ENCODE peak calls at places on chromosomes 6 and 20, in nine cellular contexts. V is spleen, W is GM12878, H is sigmoid colon, Q is upper lobe of left lung, C is K562, R is prostate gland, K is transverse colon, I is HCT116. D is an unnamed sample.

GRCh38 chr6:15897063-15897934 is 231.6 kb upstream of the MYLIP start:
- DNase-seq in I (no peak), V (no peak), K (no peak), W (no peak), H (no peak), C (no peak), R (no peak), Q (no peak), D (no peak)

GRCh38 chr6:142844065-142844755 is 100.8 kb downstream of the HIVEP2 start:
- DNase-seq in C (no peak), Q (no peak), V (no peak), I (no peak), K (no peak), W (no peak), H (no peak), R (no peak), D (no peak)

GRCh38 chr20:9582137-9582536 is 67.7 kb downstream of the LAMP5 start:
- DNase-seq in I (no peak), Q (no peak), R (no peak), K (no peak), W (no peak), H (no peak), V (no peak), C (no peak), D (no peak)

GRCh38 chr6:96301781-96302180 is 219.8 kb upstream of the UFL1 start:
- DNase-seq in R (no peak), Q (no peak), C (no peak), H (no peak), I (peak), W (no peak), K (no peak), V (no peak), D (no peak)

GRCh38 chr6:162123797-162124196 is 603.8 kb downstream of the PRKN start:
- DNase-seq in H (no peak), V (no peak), K (no peak), R (no peak), Q (no peak), W (no peak), I (no peak), C (no peak), D (no peak)

GRCh38 chr6:17601389-17601703 is 1.2 kb downstream of the FAM8A1 start:
- DNase-seq in I (no peak), W (no peak), V (no peak), H (no peak), K (no peak), C (no peak), Q (no peak), R (no peak), D (no peak)

GRCh38 chr6:54361188-54361587 is 52.9 kb downstream of the TINAG start:
- DNase-seq in R (no peak), I (no peak), C (no peak), Q (no peak), V (no peak), W (no peak), H (no peak), K (no peak), D (no peak)

GRCh38 chr6:28209753-28210535 is 15.1 kb upstream of the ZSCAN9 start:
- DNase-seq in H (no peak), R (no peak), W (no peak), Q (no peak), I (no peak), C (no peak), K (no peak), V (no peak), D (no peak)

GRCh38 chr6:111873178-111874029 is at the start of gene FYN:
- DNase-seq in I (peak), V (peak), K (peak), Q (peak), W (peak), H (peak), R (peak), C (peak), D (peak)
- TF ChIP-seq POLR2A in I (no peak), V (peak), K (peak), Q (peak), W (peak), H (peak), R (peak), C (no peak), D (no peak)

DNA sequence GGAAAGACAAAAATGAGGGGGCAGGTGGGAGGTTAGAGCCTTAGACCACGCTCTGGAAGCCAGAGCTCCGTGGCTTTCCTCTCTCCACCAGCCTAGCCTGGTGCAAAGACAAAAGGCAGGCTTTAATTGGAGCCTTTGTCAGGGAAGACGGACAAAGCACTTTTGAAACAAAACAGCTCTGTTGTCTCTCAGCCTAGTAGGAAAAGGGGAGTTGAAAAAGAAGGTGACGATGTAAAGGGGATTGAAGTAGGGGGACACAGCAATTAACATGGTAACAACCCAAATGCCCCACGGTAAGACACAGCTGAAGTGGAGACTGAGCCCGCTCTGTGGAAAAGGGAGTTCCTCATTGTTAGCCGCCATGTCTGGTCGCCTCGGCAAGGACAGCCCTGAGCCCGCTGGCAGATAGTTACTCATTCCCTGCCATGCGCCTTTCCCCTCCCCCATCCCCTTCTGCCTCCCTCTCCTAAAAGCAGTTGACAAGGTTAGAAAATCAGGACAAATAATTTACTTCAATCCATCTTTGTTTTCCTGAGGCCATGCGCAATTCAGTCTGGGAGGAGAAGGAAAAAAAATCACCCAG is 93.0 kb downstream of the TCP11 start:
- DNase-seq in C (no peak), R (no peak), V (no peak), K (no peak), Q (no peak), W (no peak), I (no peak), H (peak), D (no peak)
- TF ChIP-seq POLR2AphosphoS5 in C (no peak), R (no peak), V (no peak), K (no peak), Q (no peak), W (no peak), I (no peak), H (no peak), D (no peak)

GRCh38 chr20:45933231-45934045 is 1.0 kb upstream of the PCIF1 start:
- DNase-seq in H (peak), V (peak), K (peak), Q (peak), W (peak), I (peak), C (peak), R (peak), D (peak)
- TF ChIP-seq POLR2A in H (no peak), V (no peak), K (no peak), Q (peak), W (no peak), I (no peak), C (no peak), R (no peak), D (peak)

GRCh38 chr20:45404438-45404837 is 3.7 kb upstream of the DBNDD2 start:
- DNase-seq in R (no peak), I (no peak), K (no peak), V (no peak), W (no peak), H (no peak), C (no peak), Q (no peak), D (no peak)

GRCh38 chr20:45407067-45407745 is 883 bp upstream of the DBNDD2 start:
- DNase-seq in V (no peak), R (no peak), C (peak), H (peak), I (no peak), Q (peak), W (no peak), K (peak), D (no peak)

GRCh38 chr20:45407783-45408645 is at the start of gene DBNDD2:
- DNase-seq in V (no peak), I (no peak), Q (peak), R (no peak), W (no peak), K (no peak), C (no peak), H (no peak), D (no peak)

GRCh38 chr20:45405566-45406259 is 2.4 kb upstream of the DBNDD2 start:
- DNase-seq in R (no peak), W (no peak), V (no peak), H (peak), I (no peak), K (peak), C (peak), Q (peak), D (no peak)

GRCh38 chr20:45406260-45407066 is 1.6 kb upstream of the DBNDD2 start:
- DNase-seq in H (peak), K (peak), I (no peak), V (peak), R (peak), C (peak), Q (peak), W (no peak), D (no peak)
- TF ChIP-seq POLR2AphosphoS5 in H (peak), K (peak), I (peak), V (peak), R (no peak), C (no peak), Q (peak), W (no peak), D (no peak)

DNA sequence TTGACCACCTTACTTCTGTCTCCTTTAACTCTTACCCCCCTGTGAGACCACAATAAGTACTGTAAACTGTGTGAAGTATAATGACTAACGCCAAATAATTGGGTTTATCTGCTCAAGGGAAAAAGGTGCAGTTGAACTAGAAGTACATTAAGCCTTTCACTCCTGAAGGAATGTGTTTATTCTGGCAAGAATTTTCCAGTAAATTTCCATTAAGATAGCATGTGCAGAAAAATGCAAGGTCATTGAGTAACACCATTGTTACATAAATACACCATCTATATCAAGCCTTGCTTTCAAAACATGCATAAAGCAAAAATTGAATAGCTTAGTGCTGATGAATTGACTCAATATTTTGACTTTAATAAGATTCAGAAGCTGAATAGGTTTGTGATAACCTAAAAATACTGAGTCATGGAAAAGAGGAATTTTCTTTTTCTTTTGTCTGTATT is 65.4 kb downstream of the ARHGAP18 start:
- DNase-seq in C (no peak), H (no peak), W (no peak), Q (no peak), V (no peak), I (peak), R (no peak), K (no peak), D (no peak)
- TF ChIP-seq POLR2A in C (no peak), H (no peak), W (no peak), Q (no peak), V (no peak), I (no peak), R (no peak), K (no peak), D (no peak)